ENCODE peak calls at places on chromosomes 4 and X, in four cellular contexts. A is HCT116, D is AG04450, Y is IMR-90. Q is an unnamed sample.

GRCh38 chr4:41509411-41510008 is 28.4 kb upstream of the LIMCH1 start:
- DNase-seq in A (no peak), D (no peak), Y (no peak), Q (no peak)

GRCh38 chr4:144300616-144301015 is 160.1 kb upstream of the GYPA start:
- DNase-seq in D (no peak), Y (no peak), A (no peak), Q (no peak)

GRCh38 chr4:142363686-142364085 is 482.4 kb downstream of the INPP4B start:
- DNase-seq in D (no peak), A (no peak), Y (no peak), Q (no peak)

GRCh38 chrX:133685806-133686205 is 270.5 kb upstream of the GPC4 start:
- DNase-seq in D (no peak), A (no peak), Y (no peak), Q (no peak)

GRCh38 chrX:154321624-154322023 is 26.0 kb downstream of the TKTL1 start:
- DNase-seq in A (no peak), D (no peak), Y (no peak), Q (peak; percentile 11)

GRCh38 chrX:47723083-47723482 is 64.1 kb upstream of the UXT start:
- DNase-seq in D (no peak), A (no peak), Y (no peak), Q (no peak)

GRCh38 chr4:136900706-136901105 is 631.6 kb downstream of the PCDH18 start:
- DNase-seq in D (no peak), A (no peak), Y (no peak), Q (no peak)

GRCh38 chrX:120768681-120769080 is 107.0 kb downstream of the CT47B1 start:
- DNase-seq in Y (peak; percentile 35), A (no peak), D (no peak), Q (no peak)

GRCh38 chr4:184473515-184474260 is 662 bp downstream of the IRF2 start:
- DNase-seq in A (no peak), D (no peak), Y (peak; percentile 32), Q (peak; percentile 15)

GRCh38 chr4:146243141-146243882 is 29.0 kb downstream of the REELD1 start:
- DNase-seq in D (no peak), Y (peak; percentile 37), A (no peak), Q (no peak)

GRCh38 chr4:181958435-181958834 is 284.8 kb upstream of the TENM3 start:
- DNase-seq in Y (no peak), D (no peak), A (no peak), Q (no peak)

GRCh38 chrX:44506688-44507087 is 36.0 kb downstream of the FUNDC1 start:
- DNase-seq in A (no peak), D (no peak), Y (no peak), Q (no peak)

GRCh38 chr4:130178106-130178505 is 1082.2 kb downstream of the C4orf33 start:
- DNase-seq in Y (no peak), A (no peak), D (no peak), Q (no peak)

GRCh38 chrX:132330156-132330729 is 111.0 kb upstream of the RAP2C start:
- DNase-seq in A (no peak), D (no peak), Y (no peak), Q (no peak)

GRCh38 chr4:31645211-31645610 is 925.0 kb downstream of the PCDH7 start:
- DNase-seq in D (no peak), A (no peak), Y (no peak), Q (no peak)

GRCh38 chr4:139556071-139556734 is at the start of gene SETD7:
- DNase-seq in Y (peak; percentile 76), D (no peak), A (peak; percentile 57), Q (peak; percentile 59)

GRCh38 chr4:165326831-165327210 is 648 bp upstream of the MSMO1 start:
- DNase-seq in D (no peak), A (no peak), Y (peak; percentile 9), Q (peak; percentile 16)

GRCh38 chr4:89164400-89164799 is 53.1 kb downstream of the TIGD2 start:
- DNase-seq in A (no peak), Y (no peak), D (no peak), Q (no peak)

GRCh38 chrX:1249101-1249887 is 19.3 kb upstream of the CSF2RA start:
- DNase-seq in D (no peak), Y (no peak), A (no peak), Q (peak; percentile 24)

GRCh38 chr4:186554485-186554884 is 882 bp downstream of the MTNR1A start:
- DNase-seq in A (peak; percentile 37), D (no peak), Y (no peak), Q (peak; percentile 42)

GRCh38 chr4:160352637-160353036 is 1249.8 kb downstream of the RAPGEF2 start:
- DNase-seq in Y (no peak), D (no peak), A (no peak), Q (no peak)

GRCh38 chr4:5809216-5809776 is 83.6 kb downstream of the CRMP1 start:
- DNase-seq in A (no peak), Y (peak; percentile 41), D (no peak), Q (no peak)

GRCh38 chr4:138507527-138507926 is 265.4 kb upstream of the SLC7A11 start:
- DNase-seq in D (peak; percentile 32), A (no peak), Y (peak; percentile 69), Q (no peak)

GRCh38 chrX:65635824-65636223 is 31.6 kb upstream of the MSN start:
- DNase-seq in Y (no peak), D (no peak), A (no peak), Q (no peak)

GRCh38 chr4:81493895-81494490 is 22.3 kb upstream of the RASGEF1B start:
- DNase-seq in A (no peak), D (no peak), Y (no peak), Q (no peak)

GRCh38 chr4:153432971-153433752 is 33.0 kb upstream of the TMEM131L start:
- DNase-seq in A (peak; percentile 77), D (no peak), Y (peak; percentile 64), Q (peak; percentile 61)
- TF ChIP-seq CTCF in A (peak; percentile 75), D (peak; percentile 54), Y (peak; percentile 50), Q (peak; percentile 31)

DNA sequence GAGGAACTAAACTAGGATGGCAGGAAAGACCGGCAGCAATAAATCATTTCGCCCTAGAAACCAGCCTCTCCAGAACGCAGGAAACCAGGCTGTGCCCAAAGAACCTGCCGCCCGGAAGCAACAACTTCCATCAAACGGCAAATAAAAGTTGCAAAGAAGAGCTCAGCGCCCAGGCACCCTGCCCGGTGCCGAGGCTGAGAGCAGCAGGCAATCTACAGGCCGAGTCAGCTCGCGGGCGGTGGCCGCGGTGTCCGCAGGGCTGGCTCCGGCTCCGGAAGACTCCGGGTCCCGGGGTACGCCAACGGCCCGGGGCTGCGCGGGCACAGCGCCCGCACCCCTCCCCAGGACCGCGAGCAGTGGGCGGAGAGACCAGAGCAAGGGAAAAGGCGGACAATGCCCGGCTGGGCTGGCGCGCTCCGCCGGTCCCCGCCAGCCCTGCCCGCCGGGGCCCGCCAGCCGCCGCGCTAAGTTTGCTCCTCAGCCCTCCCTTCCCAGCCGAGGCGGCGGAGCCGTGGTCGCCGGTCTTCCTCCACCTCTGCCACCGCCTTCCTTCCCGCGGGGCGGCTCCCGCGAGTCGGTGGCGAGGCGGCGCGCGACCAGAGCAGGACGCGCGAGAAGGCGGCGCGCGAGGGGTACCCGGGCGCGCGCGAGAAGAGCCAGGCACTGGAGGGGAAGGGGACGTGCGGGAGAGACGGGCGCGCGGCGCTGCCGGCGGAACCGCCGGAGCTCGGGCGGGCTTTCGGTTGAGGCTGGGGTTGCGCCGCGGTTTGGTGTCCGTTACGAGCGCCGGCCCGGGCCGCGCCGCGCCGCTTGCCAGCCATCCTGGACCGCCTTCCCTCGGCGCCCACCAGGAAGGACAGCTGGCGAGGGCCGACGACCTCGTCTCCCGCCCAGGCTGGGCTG is 733 bp downstream of the FRYL start:
- DNase-seq in A (no peak), Y (peak; percentile 54), D (no peak), Q (peak; percentile 52)
- TF ChIP-seq CTCF in A (no peak), Y (peak; percentile 17), D (no peak), Q (no peak)

DNA sequence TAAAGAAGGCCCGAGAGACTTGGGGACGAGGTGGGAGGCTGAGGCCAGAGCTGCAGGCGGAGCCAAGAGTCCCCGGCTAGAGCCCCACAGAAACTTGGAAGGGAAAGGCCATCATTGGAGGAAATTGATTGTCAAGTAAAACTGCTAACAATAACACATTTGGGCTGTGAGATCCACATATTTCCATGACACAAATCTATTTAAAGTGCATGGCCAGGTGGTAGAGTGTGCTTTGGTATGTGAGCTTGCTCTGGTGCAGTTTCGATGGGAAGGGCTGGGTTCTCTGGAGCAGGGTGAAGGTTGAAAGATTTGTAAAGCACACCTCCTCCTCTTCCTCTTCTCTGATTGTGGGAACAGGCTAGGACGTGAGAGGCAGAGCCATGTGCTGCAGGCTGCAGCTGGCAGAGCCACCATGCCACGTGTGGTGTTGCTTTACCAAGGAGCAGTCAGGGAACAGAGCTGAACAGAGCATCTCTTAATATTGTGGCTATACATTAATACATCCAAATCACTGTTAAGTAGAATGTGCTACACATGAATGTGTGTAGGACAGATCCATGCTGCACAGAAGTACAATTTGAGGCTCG is 37.6 kb downstream of the FHDC1 start:
- DNase-seq in Y (no peak), D (no peak), A (no peak), Q (no peak)
- TF ChIP-seq CTCF in Y (no peak), D (no peak), A (no peak), Q (no peak)

GRCh38 chrX:143568467-143568866 is 51.2 kb upstream of the SPANXN3 start:
- DNase-seq in A (no peak), D (no peak), Y (no peak), Q (no peak)

GRCh38 chrX:143570747-143571146 is 53.5 kb upstream of the SPANXN3 start:
- DNase-seq in Y (no peak), D (no peak), A (no peak), Q (no peak)

DNA sequence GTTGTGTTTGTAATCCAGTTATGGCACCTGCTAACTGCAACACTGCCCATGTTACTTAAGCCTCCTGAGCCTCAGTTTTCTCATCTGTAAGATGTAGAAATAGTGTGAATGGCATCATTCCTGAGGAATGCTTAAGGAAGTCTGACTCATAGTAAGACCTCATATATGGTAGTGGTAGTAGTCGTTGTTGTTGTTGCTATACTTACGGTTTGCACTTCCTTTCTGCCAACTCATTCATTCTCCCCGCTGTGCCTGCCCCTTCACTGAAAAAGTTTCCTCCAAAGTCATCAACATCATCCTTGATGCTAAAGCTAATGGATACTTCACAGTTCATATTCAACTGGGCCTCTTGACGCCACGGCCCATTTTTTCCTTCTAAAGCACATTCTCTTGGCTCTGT is 54.2 kb upstream of the SPANXN3 start:
- DNase-seq in D (no peak), Y (no peak), A (no peak), Q (no peak)
- TF ChIP-seq CTCF in D (no peak), Y (no peak), A (no peak), Q (no peak)

GRCh38 chr4:147837435-147837834 is 105.5 kb downstream of the ARHGAP10 start:
- DNase-seq in D (no peak), Y (no peak), A (no peak), Q (no peak)
- TF ChIP-seq CTCF in D (peak; percentile 18), Y (no peak), A (peak; percentile 20), Q (no peak)

DNA sequence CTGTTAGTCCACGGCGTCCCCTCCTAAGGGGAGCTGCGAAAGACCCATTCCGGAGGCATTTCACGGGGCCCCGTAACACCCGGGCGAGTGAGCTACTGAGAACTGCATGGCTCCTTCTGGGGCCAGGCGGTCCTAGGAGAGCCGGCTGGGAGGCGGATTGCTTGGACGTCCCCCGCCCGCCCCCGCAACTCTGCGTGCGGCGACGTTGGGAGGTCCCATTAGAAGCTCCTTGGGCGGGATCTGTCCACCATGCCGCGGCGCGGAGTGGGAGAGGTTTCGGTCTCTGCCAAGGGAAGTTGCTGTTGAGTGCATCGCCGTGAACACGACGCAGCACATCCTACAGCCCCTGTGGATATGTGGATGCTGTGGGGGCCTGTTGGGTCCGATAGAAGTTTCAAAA is 85.4 kb upstream of the IGFBP7 start:
- DNase-seq in A (no peak), D (no peak), Y (no peak), Q (no peak)
- TF ChIP-seq CTCF in A (no peak), D (no peak), Y (no peak), Q (no peak)